ENCODE peak calls at places on chromosomes 4 and X, in eight cellular contexts. J is HT-29, A is SK-N-SH, P is A172, C is GDM1, T is ELF-1, Z is GM18507, S is substantia nigra. W is an unnamed sample.

GRCh38 chr4:3607690-3608514 is 75.7 kb upstream of the LRPAP1 start:
- DNase-seq in J (peak), A (peak), P (no peak), C (no peak), T (no peak), Z (no peak), S (peak), W (no peak)

GRCh38 chrX:38879631-38880220 is 78.5 kb downstream of the MID1IP1 start:
- DNase-seq in J (peak), A (no peak), P (no peak), C (peak), T (no peak), Z (no peak), S (no peak), W (no peak)

GRCh38 chr4:154349829-154350228 is 141.8 kb downstream of the DCHS2 start:
- DNase-seq in J (peak), A (no peak), P (peak), C (no peak), T (no peak), Z (no peak), S (no peak), W (no peak)

GRCh38 chrX:154300815-154301214 is 5.2 kb downstream of the TKTL1 start:
- DNase-seq in J (no peak), A (no peak), P (no peak), C (no peak), T (no peak), Z (no peak), S (no peak), W (no peak)

GRCh38 chrX:30610050-30610449 is 32.5 kb upstream of the TASL start:
- DNase-seq in J (no peak), A (no peak), P (no peak), C (no peak), T (no peak), Z (no peak), S (no peak), W (no peak)

GRCh38 chr4:48342559-48342878 is 1.2 kb downstream of the SLAIN2 start:
- DNase-seq in J (no peak), A (no peak), P (no peak), C (no peak), T (no peak), Z (no peak), S (no peak), W (no peak)

GRCh38 chr4:68249434-68249833 is 3.9 kb upstream of the TMPRSS11B start:
- DNase-seq in J (no peak), A (no peak), P (no peak), C (no peak), T (no peak), Z (no peak), S (no peak), W (no peak)

GRCh38 chr4:105186701-105187158 is 40.1 kb downstream of the TET2 start:
- DNase-seq in J (no peak), A (no peak), P (peak), C (no peak), T (no peak), Z (no peak), S (no peak), W (no peak)

GRCh38 chr4:94871644-94872305 is 114.0 kb downstream of the BMPR1B start:
- DNase-seq in J (no peak), A (peak), P (no peak), C (no peak), T (no peak), Z (no peak), S (no peak), W (no peak)

GRCh38 chr4:39466747-39467146 is 7.9 kb downstream of the LIAS start:
- DNase-seq in J (peak), A (no peak), P (no peak), C (no peak), T (no peak), Z (no peak), S (no peak), W (no peak)

GRCh38 chr4:55080174-55080865 is 45.1 kb downstream of the KDR start:
- DNase-seq in J (no peak), A (no peak), P (no peak), C (no peak), T (no peak), Z (no peak), S (no peak), W (no peak)

GRCh38 chr4:6959261-6959660 is 49.6 kb downstream of the TBC1D14 start:
- DNase-seq in J (no peak), A (peak), P (no peak), C (no peak), T (no peak), Z (no peak), S (no peak), W (no peak)

GRCh38 chrX:29661290-29661689 is 554.1 kb upstream of the MAGEB2 start:
- DNase-seq in J (peak), A (no peak), P (peak), C (no peak), T (no peak), Z (no peak), S (no peak), W (no peak)

GRCh38 chrX:134669378-134670098 is 11.3 kb upstream of the PLAC1 start:
- DNase-seq in J (no peak), A (peak), P (peak), C (no peak), T (peak), Z (no peak), S (no peak), W (no peak)

GRCh38 chrX:40290519-40290918 is 192.8 kb upstream of the BCOR start:
- DNase-seq in J (no peak), A (no peak), P (no peak), C (no peak), T (no peak), Z (no peak), S (no peak), W (no peak)

GRCh38 chr4:118821590-118822293 is 14.2 kb downstream of the SEC24D start:
- DNase-seq in J (no peak), A (no peak), P (no peak), C (no peak), T (no peak), Z (no peak), S (no peak), W (no peak)

GRCh38 chrX:53160297-53160983 is 64.6 kb downstream of the KDM5C start:
- DNase-seq in J (no peak), A (no peak), P (no peak), C (no peak), T (no peak), Z (no peak), S (no peak), W (no peak)

GRCh38 chr4:137408527-137409177 is 123.6 kb downstream of the PCDH18 start:
- DNase-seq in J (no peak), A (no peak), P (no peak), C (no peak), T (no peak), Z (no peak), S (no peak), W (no peak)

GRCh38 chrX:29348288-29348687 is 761.0 kb downstream of the IL1RAPL1 start:
- DNase-seq in J (no peak), A (no peak), P (no peak), C (no peak), T (no peak), Z (no peak), S (no peak), W (no peak)

GRCh38 chr4:2255501-2256155 is 6.3 kb downstream of the MXD4 start:
- DNase-seq in J (no peak), A (peak), P (no peak), C (no peak), T (peak), Z (no peak), S (peak), W (no peak)

GRCh38 chr4:185219551-185220344 is 10.3 kb downstream of the SNX25 start:
- DNase-seq in J (no peak), A (no peak), P (peak), C (no peak), T (no peak), Z (no peak), S (peak), W (no peak)

GRCh38 chrX:129724767-129725166 is 14.0 kb upstream of the XPNPEP2 start:
- DNase-seq in J (no peak), A (no peak), P (no peak), C (no peak), T (no peak), Z (no peak), S (no peak), W (no peak)

GRCh38 chr4:13543648-13544555 is at the start of gene NKX3-2:
- DNase-seq in J (peak), A (peak), P (peak), C (no peak), T (no peak), Z (no peak), S (no peak), W (no peak)

GRCh38 chr4:24979554-24979953 is 51.2 kb downstream of the LGI2 start:
- DNase-seq in J (no peak), A (no peak), P (peak), C (peak), T (no peak), Z (no peak), S (peak), W (peak)

GRCh38 chr4:156946508-156947197 is 24.9 kb downstream of the PDGFC start:
- DNase-seq in J (peak), A (no peak), P (peak), C (no peak), T (no peak), Z (no peak), S (no peak), W (no peak)

GRCh38 chr4:99067617-99068016 is 21.0 kb downstream of the ADH5 start:
- DNase-seq in J (no peak), A (no peak), P (no peak), C (no peak), T (no peak), Z (no peak), S (no peak), W (no peak)

GRCh38 chr4:175646802-175647201 is 165.3 kb downstream of the GPM6A start:
- DNase-seq in J (no peak), A (no peak), P (no peak), C (no peak), T (no peak), Z (no peak), S (peak), W (no peak)

W was measured in KG1.